ENCODE peak calls at places on chromosomes 4 and X, in nine cellular contexts. W is mesenchymal stem cell, T is MM.1S, G is fibroblast of lung, L is endothelial cell of umbilical vein, U is GM23338, K is PC-3, F is IMR-90, C is SK-N-SH. P is an unnamed sample.

GRCh38 chr4:100872811-100873210 is 355.0 kb upstream of the EMCN start:
- DNase-seq in W (peak; percentile 69), T (no peak), G (no peak), L (no peak), U (no peak), K (no peak), F (no peak), C (no peak), P (no peak)

GRCh38 chr4:14800977-14801376 is 201.3 kb upstream of the CPEB2 start:
- DNase-seq in W (no peak), T (no peak), G (no peak), L (no peak), U (no peak), K (no peak), F (no peak), C (no peak), P (no peak)

GRCh38 chr4:41369680-41370079 is 113.0 kb downstream of the UCHL1 start:
- DNase-seq in W (peak; percentile 4), T (no peak), G (no peak), L (peak; percentile 73), U (no peak), K (no peak), F (no peak), C (no peak), P (no peak)

GRCh38 chr4:89054627-89055026 is 2.4 kb downstream of the FAM13A start:
- DNase-seq in W (no peak), T (no peak), G (no peak), L (no peak), U (no peak), K (no peak), F (no peak), C (no peak), P (no peak)

GRCh38 chrX:2311483-2311882 is 189.3 kb downstream of the DHRSX start:
- DNase-seq in W (no peak), T (no peak), G (no peak), L (no peak), U (peak; percentile 97), K (no peak), F (no peak), C (no peak), P (peak; percentile 68)

GRCh38 chr4:90226734-90227133 is 99.5 kb downstream of the CCSER1 start:
- DNase-seq in W (peak; percentile 5), T (no peak), G (no peak), L (no peak), U (no peak), K (peak; percentile 77), F (no peak), C (no peak), P (no peak)

GRCh38 chrX:20664774-20665173 is 398.1 kb upstream of the RPS6KA3 start:
- DNase-seq in W (no peak), T (no peak), G (no peak), L (no peak), U (peak; percentile 70), K (no peak), F (no peak), C (no peak), P (peak; percentile 28)

GRCh38 chr4:147778942-147779341 is 47.1 kb downstream of the ARHGAP10 start:
- DNase-seq in W (no peak), T (peak; percentile 61), G (no peak), L (no peak), U (no peak), K (no peak), F (no peak), C (no peak), P (no peak)

GRCh38 chr4:156346959-156347385 is 393.3 kb upstream of the CTSO start:
- DNase-seq in W (no peak), T (no peak), G (no peak), L (no peak), U (peak; percentile 39), K (peak; percentile 36), F (no peak), C (no peak), P (peak; percentile 32)

GRCh38 chr4:110033994-110034393 is 121.3 kb downstream of the EGF start:
- DNase-seq in W (no peak), T (peak; percentile 31), G (no peak), L (no peak), U (no peak), K (no peak), F (no peak), C (no peak), P (no peak)

GRCh38 chr4:46274717-46275116 is 115.2 kb downstream of the GABRA2 start:
- DNase-seq in W (no peak), T (no peak), G (peak; percentile 1), L (no peak), U (peak; percentile 55), K (peak; percentile 6), F (no peak), C (no peak), P (no peak)

GRCh38 chr4:62028758-62029157 is 828.6 kb downstream of the ADGRL3 start:
- DNase-seq in W (no peak), T (no peak), G (no peak), L (no peak), U (no peak), K (no peak), F (no peak), C (no peak), P (no peak)

GRCh38 chrX:1327651-1328304 is 8.8 kb upstream of the IL3RA start:
- DNase-seq in W (peak; percentile 23), T (no peak), G (no peak), L (no peak), U (no peak), K (no peak), F (no peak), C (no peak), P (no peak)

GRCh38 chr4:19514276-19515070 is 737.2 kb upstream of the SLIT2 start:
- DNase-seq in W (no peak), T (no peak), G (peak; percentile 34), L (no peak), U (no peak), K (no peak), F (peak; percentile 52), C (no peak), P (no peak)

GRCh38 chr4:100895572-100896197 is 377.9 kb upstream of the EMCN start:
- DNase-seq in W (peak; percentile 18), T (peak; percentile 71), G (no peak), L (peak; percentile 3), U (no peak), K (no peak), F (no peak), C (no peak), P (no peak)

GRCh38 chrX:125507119-125507518 is 187.4 kb downstream of the TEX13C start:
- DNase-seq in W (peak; percentile 49), T (no peak), G (no peak), L (no peak), U (no peak), K (peak; percentile 64), F (no peak), C (no peak), P (no peak)

GRCh38 chr4:116374815-116375214 is 710.6 kb downstream of the TRAM1L1 start:
- DNase-seq in W (no peak), T (no peak), G (no peak), L (no peak), U (no peak), K (no peak), F (no peak), C (no peak), P (no peak)

GRCh38 chrX:15194136-15194535 is 75.7 kb downstream of the ASB9 start:
- DNase-seq in W (no peak), T (no peak), G (peak; percentile 13), L (no peak), U (no peak), K (no peak), F (no peak), C (no peak), P (no peak)

GRCh38 chr4:153267013-153267412 is 62.8 kb downstream of the TRIM2 start:
- DNase-seq in W (peak; percentile 82), T (no peak), G (peak; percentile 93), L (peak; percentile 65), U (no peak), K (no peak), F (peak; percentile 72), C (no peak), P (no peak)

DNA sequence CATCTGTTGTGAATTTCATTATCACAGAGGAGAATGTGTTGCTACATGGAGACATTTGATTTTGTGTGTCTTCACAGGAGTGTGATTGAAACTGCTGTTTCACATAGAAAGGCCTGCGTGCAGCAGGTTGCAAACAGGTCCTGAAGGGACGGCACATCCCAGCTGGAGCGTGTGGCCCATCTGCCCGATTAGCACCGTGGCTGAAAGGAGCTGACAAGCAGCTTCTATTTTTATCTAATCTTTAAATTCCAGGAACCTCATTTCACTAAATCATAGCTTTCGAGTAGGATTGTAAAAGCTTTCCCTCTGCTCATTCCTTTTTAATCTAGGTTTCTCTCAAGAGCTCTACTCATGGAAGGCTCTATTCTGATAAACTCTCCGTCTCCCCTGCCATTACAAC is 106.9 kb downstream of the FSTL5 start:
- DNase-seq in W (no peak), T (no peak), G (no peak), L (peak; percentile 7), U (peak; percentile 25), K (no peak), F (no peak), C (peak; percentile 7), P (no peak)
- H2AFZ ChIP-seq in W (no peak overlapping the region), T (no peak overlapping the region), G (no peak overlapping the region), L (no peak overlapping the region), U (peak overlapping the region; percentile 15), K (no peak overlapping the region), F (no peak overlapping the region), C (peak overlapping the region; percentile 63), P (no peak overlapping the region)

GRCh38 chr4:111984169-111984873 is 160.9 kb upstream of the FAM241A start:
- DNase-seq in W (no peak), T (no peak), G (no peak), L (no peak), U (peak; percentile 34), K (no peak), F (no peak), C (no peak), P (no peak)
- H2AFZ ChIP-seq in W (no peak overlapping the region), T (no peak overlapping the region), G (no peak overlapping the region), L (no peak overlapping the region), U (peak overlapping the region; percentile 70), K (no peak overlapping the region), F (no peak overlapping the region), C (no peak overlapping the region), P (no peak overlapping the region)

DNA sequence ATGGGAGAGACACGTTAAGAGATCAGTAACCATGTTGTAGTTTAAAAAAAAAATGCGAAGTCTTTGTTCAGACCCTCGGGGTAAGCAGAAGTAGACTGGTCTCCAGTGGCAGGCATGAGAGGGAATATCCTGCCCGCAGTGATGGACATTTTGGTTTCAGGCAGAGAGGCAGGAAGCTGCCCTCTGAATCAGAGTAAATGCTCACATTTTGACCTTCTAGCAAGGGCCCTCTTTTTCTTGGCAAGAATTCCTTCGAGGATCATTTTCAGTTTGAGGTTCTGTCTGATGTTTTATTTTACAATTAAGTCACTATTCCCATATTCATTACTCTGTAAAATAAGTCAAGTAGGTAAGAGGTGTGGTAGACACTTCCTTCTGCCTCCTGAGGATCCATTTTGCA is 28.4 kb downstream of the SORBS2 start:
- DNase-seq in W (no peak), T (no peak), G (no peak), L (no peak), U (no peak), K (no peak), F (no peak), C (no peak), P (no peak)
- H2AFZ ChIP-seq in W (no peak overlapping the region), T (no peak overlapping the region), G (no peak overlapping the region), L (peak overlapping the region; percentile 45), U (peak overlapping the region; percentile 24), K (no peak overlapping the region), F (no peak overlapping the region), C (no peak overlapping the region), P (no peak overlapping the region)

DNA sequence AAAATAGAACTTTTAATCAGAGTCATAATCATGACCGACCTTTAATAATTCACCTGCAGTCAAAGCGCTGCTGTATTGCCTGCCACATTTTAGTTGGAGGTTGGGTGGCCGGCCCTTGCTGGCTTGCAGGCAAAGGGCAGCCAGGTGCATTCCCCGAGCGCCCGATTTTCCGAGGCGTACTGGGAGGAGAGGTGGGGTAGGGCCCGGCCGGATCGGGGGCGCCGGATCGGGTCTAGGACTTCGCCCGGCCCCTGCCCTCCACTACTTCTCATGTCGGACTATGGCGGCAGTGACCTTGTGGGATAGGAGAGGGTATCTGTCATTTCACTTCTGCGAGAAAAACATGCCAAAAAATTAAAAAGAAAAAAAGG is 2.5 kb upstream of the RS1 start:
- DNase-seq in W (peak; percentile 3), T (no peak), G (no peak), L (peak; percentile 4), U (peak; percentile 59), K (no peak), F (no peak), C (peak; percentile 80), P (peak; percentile 46)
- H2AFZ ChIP-seq in W (peak overlapping the region; percentile 85), T (peak overlapping the region; percentile 72), G (peak overlapping the region; percentile 17), L (peak overlapping the region; percentile 79), U (peak overlapping the region; percentile 56), K (peak overlapping the region; percentile 98), F (peak overlapping the region; percentile 88), C (peak overlapping the region; percentile 94), P (peak overlapping the region; percentile 14)